ENCODE peak calls at places on chromosomes 13 and 19, in five cellular contexts. Y is chondrocyte, Q is upper lobe of left lung, Z is Caco-2, D is BE2C. X is an unnamed sample.
A peak's percentile ranks its signal among the peaks of the same experiment; 100 is the strongest.

GRCh38 chr19:29841559-29842367 is 30.0 kb downstream of the CCNE1 start:
- DNase-seq in D (peak; percentile 58), Z (peak; percentile 88), Y (peak; percentile 68), Q (no peak), X (peak; percentile 20)

GRCh38 chr19:31154021-31154420 is 195.2 kb downstream of the TSHZ3 start:
- DNase-seq in Q (no peak), Z (no peak), D (no peak), Y (no peak), X (no peak)

GRCh38 chr19:33133438-33134031 is 1.6 kb downstream of the WDR88 start:
- DNase-seq in D (peak; percentile 74), Q (no peak), Z (no peak), Y (no peak), X (peak; percentile 17)

GRCh38 chr13:27273658-27274425 is 3.2 kb downstream of the RASL11A start:
- DNase-seq in Z (no peak), D (no peak), Y (no peak), Q (no peak), X (no peak)

GRCh38 chr19:7078007-7078406 is 8.5 kb downstream of the ZNF557 start:
- DNase-seq in Q (no peak), Z (no peak), Y (no peak), D (no peak), X (no peak)

GRCh38 chr13:43143591-43143990 is 120.2 kb downstream of the DNAJC15 start:
- DNase-seq in Y (no peak), Z (no peak), Q (no peak), D (no peak), X (no peak)

GRCh38 chr13:106432636-106433035 is 102.8 kb downstream of the EFNB2 start:
- DNase-seq in Z (no peak), Q (no peak), D (no peak), Y (no peak), X (no peak)

GRCh38 chr19:23698711-23699520 is 11.9 kb upstream of the ZNF675 start:
- DNase-seq in Q (no peak), Y (no peak), D (peak; percentile 41), Z (no peak), X (no peak)

GRCh38 chr13:32211788-32212187 is 103.4 kb downstream of the ZAR1L start:
- DNase-seq in Q (no peak), Z (no peak), Y (no peak), D (no peak), X (no peak)

GRCh38 chr19:12997967-12998940 is 3.0 kb downstream of the NFIX start:
- DNase-seq in Z (no peak), Y (no peak), D (no peak), Q (no peak), X (no peak)
- TF ChIP-seq CTCF in Z (no peak), Y (no peak), D (no peak), Q (no peak), X (no peak)

GRCh38 chr19:14582894-14583340 is at the start of gene CLEC17A:
- DNase-seq in Y (no peak), D (no peak), Z (no peak), Q (no peak), X (no peak)

GRCh38 chr19:14577264-14577663 is 5.4 kb upstream of the NDUFB7 start:
- DNase-seq in Q (no peak), Z (no peak), D (no peak), Y (no peak), X (no peak)

GRCh38 chr19:14576363-14576762 is 4.5 kb upstream of the NDUFB7 start:
- DNase-seq in D (no peak), Z (no peak), Q (no peak), Y (no peak), X (no peak)

GRCh38 chr19:14577885-14578427 is 4.9 kb upstream of the CLEC17A start:
- DNase-seq in D (no peak), Y (no peak), Q (no peak), Z (no peak), X (no peak)

DNA sequence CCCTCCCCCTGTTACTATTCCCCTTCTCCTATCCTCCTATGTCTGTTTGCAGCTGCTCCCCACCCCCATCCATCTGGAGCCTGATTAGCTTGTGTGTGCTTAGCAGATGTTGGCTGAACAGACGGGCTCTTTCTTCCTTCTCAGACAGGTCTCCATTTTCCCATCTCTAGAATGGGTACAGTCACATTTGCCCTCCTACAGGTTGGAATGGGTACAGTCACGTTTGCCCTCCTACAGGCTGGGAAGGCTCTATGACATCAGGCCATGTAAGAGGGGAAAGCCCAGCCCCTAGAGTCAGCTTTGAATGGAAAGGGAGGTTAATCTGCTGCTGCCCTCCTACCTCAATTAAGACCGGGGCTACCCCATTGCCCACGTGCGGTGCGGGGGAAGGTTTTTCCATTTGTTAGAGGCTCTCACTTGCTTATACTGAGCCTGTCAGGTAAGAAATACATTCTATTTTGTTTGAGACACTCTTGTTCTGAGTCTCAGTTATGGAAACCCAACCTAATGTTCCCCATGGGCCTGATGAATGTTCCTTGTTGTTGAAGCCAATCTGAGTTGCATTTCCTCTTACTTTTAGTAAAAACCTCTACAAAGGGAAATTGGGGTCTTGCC is 2.2 kb upstream of the CLEC17A start:
- DNase-seq in Q (no peak), Z (no peak), D (no peak), Y (no peak), X (no peak)
- TF ChIP-seq CTCF in Q (no peak), Z (no peak), D (no peak), Y (no peak), X (no peak)

GRCh38 chr19:18191640-18192062 is 1.4 kb upstream of the MPV17L2 start:
- DNase-seq in Y (no peak), Q (no peak), Z (no peak), D (no peak), X (no peak)

GRCh38 chr19:18193388-18194207 is 580 bp downstream of the MPV17L2 start:
- DNase-seq in D (no peak), Y (no peak), Z (no peak), Q (peak; percentile 46), X (no peak)

GRCh38 chr19:18192673-18193387 is at the start of gene MPV17L2:
- DNase-seq in D (peak; percentile 99), Z (peak; percentile 99), Q (peak; percentile 99), Y (peak; percentile 100), X (peak; percentile 98)

GRCh38 chr19:18194208-18194530 is 1.2 kb downstream of the MPV17L2 start:
- DNase-seq in D (no peak), Y (no peak), Z (no peak), Q (no peak), X (no peak)

GRCh38 chr19:18190278-18190677 is 2.7 kb upstream of the MPV17L2 start:
- DNase-seq in Q (no peak), Y (no peak), Z (no peak), D (no peak), X (no peak)
- TF ChIP-seq CTCF in Q (no peak), Y (no peak), Z (no peak), D (no peak), X (no peak)

DNA sequence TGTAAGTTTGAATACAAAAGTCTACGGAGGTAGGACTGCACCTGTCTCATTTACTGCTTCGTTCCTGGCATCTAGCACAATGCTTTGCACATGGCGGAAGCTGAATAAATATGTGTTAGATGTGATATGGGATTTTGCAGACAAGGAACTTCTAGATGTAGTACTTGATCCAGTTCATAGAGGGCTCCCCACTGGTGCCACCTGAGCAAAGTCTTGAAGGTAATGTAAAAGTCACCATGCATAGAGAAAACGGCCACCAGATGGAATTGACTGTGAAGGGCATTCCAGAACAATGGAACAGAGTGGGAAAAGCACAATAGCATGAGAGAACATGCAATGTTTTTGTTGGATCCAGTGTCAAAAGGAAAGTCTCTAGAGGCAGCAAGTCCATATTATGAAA is 209.3 kb downstream of the HS6ST3 start:
- DNase-seq in Q (no peak), Y (no peak), D (no peak), Z (no peak), X (no peak)
- TF ChIP-seq CTCF in Q (no peak), Y (no peak), D (peak; percentile 26), Z (peak; percentile 10), X (no peak)

X was measured in nephron progenitor cell.